ENCODE peak calls at places on chromosomes 3 and 15, in five cellular contexts. One of them, this sample, is unnamed.

GRCh38 chr15:51267047-51267713 is 71.2 kb downstream of the CYP19A1 start:
- DNase-seq in IMR-90: no peak
- DNase-seq in colonic mucosa: no peak
- DNase-seq in endodermal cell: peak; percentile 68
- DNase-seq in heart left ventricle: no peak
- DNase-seq in this sample: no peak

GRCh38 chr3:32813180-32813579 is 4.6 kb upstream of the TRIM71 start:
- DNase-seq in endodermal cell: no peak
- DNase-seq in colonic mucosa: no peak
- DNase-seq in IMR-90: no peak
- DNase-seq in heart left ventricle: no peak
- DNase-seq in this sample: no peak

GRCh38 chr15:72492733-72493132 is 18.6 kb downstream of the ARIH1 start:
- DNase-seq in colonic mucosa: no peak
- DNase-seq in IMR-90: no peak
- DNase-seq in endodermal cell: no peak
- DNase-seq in heart left ventricle: no peak
- DNase-seq in this sample: no peak

GRCh38 chr15:42082832-42083604 is 11.3 kb downstream of the PLA2G4D start:
- DNase-seq in heart left ventricle: no peak
- DNase-seq in IMR-90: no peak
- DNase-seq in endodermal cell: no peak
- DNase-seq in colonic mucosa: no peak
- DNase-seq in this sample: no peak

GRCh38 chr3:11206316-11206715 is 52.0 kb downstream of the HRH1 start:
- DNase-seq in IMR-90: no peak
- DNase-seq in colonic mucosa: no peak
- DNase-seq in heart left ventricle: no peak
- DNase-seq in endodermal cell: no peak
- DNase-seq in this sample: peak; percentile 85

GRCh38 chr3:39638286-39638685 is 170.8 kb downstream of the MOBP start:
- DNase-seq in heart left ventricle: no peak
- DNase-seq in endodermal cell: no peak
- DNase-seq in colonic mucosa: no peak
- DNase-seq in IMR-90: no peak
- DNase-seq in this sample: no peak

GRCh38 chr3:57393957-57394356 is 101.5 kb upstream of the ASB14 start:
- DNase-seq in IMR-90: no peak
- DNase-seq in colonic mucosa: no peak
- DNase-seq in heart left ventricle: no peak
- DNase-seq in endodermal cell: no peak
- DNase-seq in this sample: no peak

GRCh38 chr15:52109559-52110451 is 2.8 kb downstream of the BCL2L10 start:
- DNase-seq in endodermal cell: peak; percentile 64
- DNase-seq in heart left ventricle: no peak
- DNase-seq in colonic mucosa: no peak
- DNase-seq in IMR-90: no peak
- DNase-seq in this sample: no peak

GRCh38 chr15:70362350-70362749 is 264.6 kb upstream of the TLE3 start:
- DNase-seq in IMR-90: no peak
- DNase-seq in heart left ventricle: no peak
- DNase-seq in colonic mucosa: no peak
- DNase-seq in endodermal cell: peak; percentile 61
- DNase-seq in this sample: no peak

GRCh38 chr3:134846943-134847342 is 51.9 kb downstream of the EPHB1 start:
- DNase-seq in heart left ventricle: no peak
- DNase-seq in colonic mucosa: no peak
- DNase-seq in endodermal cell: peak; percentile 59
- DNase-seq in IMR-90: peak; percentile 46
- DNase-seq in this sample: no peak

GRCh38 chr3:40299130-40299720 is 10.3 kb upstream of the EIF1B start:
- DNase-seq in heart left ventricle: no peak
- DNase-seq in endodermal cell: no peak
- DNase-seq in IMR-90: no peak
- DNase-seq in colonic mucosa: no peak
- DNase-seq in this sample: no peak

GRCh38 chr3:173284301-173284700 is 113.2 kb upstream of the NLGN1 start:
- DNase-seq in colonic mucosa: no peak
- DNase-seq in endodermal cell: no peak
- DNase-seq in heart left ventricle: no peak
- DNase-seq in IMR-90: no peak
- DNase-seq in this sample: no peak

GRCh38 chr3:24336101-24336500 is 158.5 kb downstream of the THRB start:
- DNase-seq in colonic mucosa: no peak
- DNase-seq in IMR-90: no peak
- DNase-seq in endodermal cell: no peak
- DNase-seq in heart left ventricle: no peak
- DNase-seq in this sample: no peak

GRCh38 chr3:15495461-15496340 is 25.8 kb downstream of the COLQ start:
- DNase-seq in IMR-90: no peak
- DNase-seq in colonic mucosa: no peak
- DNase-seq in heart left ventricle: no peak
- DNase-seq in endodermal cell: no peak
- DNase-seq in this sample: no peak

GRCh38 chr3:171257251-171258179 is 202.7 kb downstream of the TNIK start:
- DNase-seq in endodermal cell: no peak
- DNase-seq in IMR-90: peak; percentile 65
- DNase-seq in colonic mucosa: no peak
- DNase-seq in heart left ventricle: no peak
- DNase-seq in this sample: no peak

GRCh38 chr15:66901336-66902100 is 163.9 kb upstream of the SMAD3 start:
- DNase-seq in colonic mucosa: no peak
- DNase-seq in IMR-90: peak; percentile 68
- DNase-seq in endodermal cell: peak; percentile 38
- DNase-seq in heart left ventricle: no peak
- DNase-seq in this sample: no peak

GRCh38 chr3:82496890-82497560 is 735.6 kb upstream of the GBE1 start:
- DNase-seq in colonic mucosa: no peak
- DNase-seq in IMR-90: no peak
- DNase-seq in heart left ventricle: no peak
- DNase-seq in endodermal cell: peak; percentile 70
- DNase-seq in this sample: no peak

DNA sequence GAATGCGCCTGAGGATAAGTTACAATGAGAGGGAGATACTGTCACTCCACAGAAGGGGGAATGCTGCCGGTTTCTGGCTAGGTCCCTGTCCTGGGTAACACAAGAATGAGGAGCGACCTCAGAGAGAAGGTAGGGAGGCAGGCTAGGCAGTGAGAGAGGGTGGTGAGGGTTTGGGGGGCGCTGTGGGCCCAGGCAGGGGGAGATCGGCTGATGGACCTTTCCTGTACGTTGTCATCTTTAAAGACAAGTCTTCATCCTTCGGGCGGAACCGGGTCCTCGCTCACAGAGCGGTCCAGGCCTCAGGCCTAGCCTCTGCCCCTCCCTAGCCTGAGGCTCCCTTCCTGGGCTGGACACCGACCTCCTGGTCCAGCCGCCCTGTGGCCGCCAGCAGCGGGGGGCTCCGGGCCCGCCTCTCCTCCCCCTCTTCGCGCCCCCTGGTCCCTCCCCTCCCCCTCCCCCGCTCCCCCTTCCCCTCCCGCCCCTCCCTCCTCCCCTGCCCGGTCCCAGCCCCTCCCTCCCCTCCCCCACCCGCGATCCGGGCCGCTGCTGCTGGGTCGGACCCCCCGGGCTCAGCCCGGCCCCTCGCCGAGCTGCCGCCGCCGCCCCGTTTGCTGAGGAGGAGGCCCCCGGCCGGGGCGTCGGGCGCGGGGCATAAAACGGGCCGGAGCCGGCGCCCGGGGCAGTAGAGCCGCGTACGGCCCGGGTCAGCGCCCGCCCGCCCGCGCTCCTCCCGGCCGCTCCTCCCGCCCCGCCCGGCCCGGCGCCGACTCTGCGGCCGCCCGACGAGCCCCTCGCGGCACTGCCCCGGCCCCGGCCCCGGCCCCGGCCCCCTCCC is at the start of gene CHRD:
- DNase-seq in IMR-90: no peak
- DNase-seq in heart left ventricle: peak; percentile 61
- DNase-seq in endodermal cell: no peak
- DNase-seq in colonic mucosa: no peak
- DNase-seq in this sample: no peak
- H3K4me3 ChIP-seq in IMR-90: peak within 1 kb of the TSS; percentile 39
- H3K4me3 ChIP-seq in heart left ventricle: peak within 1 kb of the TSS; percentile 28
- H3K4me3 ChIP-seq in endodermal cell: peak within 1 kb of the TSS; percentile 64
- H3K4me3 ChIP-seq in colonic mucosa: peak within 1 kb of the TSS; percentile 28
- H3K4me3 ChIP-seq in this sample: peak within 1 kb of the TSS; percentile 53

GRCh38 chr3:52230461-52230860 is 5.0 kb upstream of the TLR9 start:
- DNase-seq in IMR-90: no peak
- DNase-seq in colonic mucosa: no peak
- DNase-seq in endodermal cell: no peak
- DNase-seq in heart left ventricle: no peak
- DNase-seq in this sample: peak; percentile 35

GRCh38 chr3:52230889-52231499 is 5.5 kb upstream of the TLR9 start:
- DNase-seq in heart left ventricle: no peak
- DNase-seq in endodermal cell: peak; percentile 43
- DNase-seq in IMR-90: no peak
- DNase-seq in colonic mucosa: no peak
- DNase-seq in this sample: peak; percentile 46

GRCh38 chr3:52232279-52233107 is 6.5 kb downstream of the TWF2 start:
- DNase-seq in endodermal cell: peak; percentile 74
- DNase-seq in heart left ventricle: no peak
- DNase-seq in IMR-90: no peak
- DNase-seq in colonic mucosa: no peak
- DNase-seq in this sample: peak; percentile 39

GRCh38 chr3:52233108-52233591 is 5.8 kb downstream of the TWF2 start:
- DNase-seq in IMR-90: no peak
- DNase-seq in endodermal cell: no peak
- DNase-seq in colonic mucosa: no peak
- DNase-seq in heart left ventricle: no peak
- DNase-seq in this sample: peak; percentile 30

GRCh38 chr3:52231502-52232278 is 6.2 kb upstream of the TLR9 start:
- DNase-seq in colonic mucosa: peak; percentile 84
- DNase-seq in endodermal cell: peak; percentile 94
- DNase-seq in IMR-90: peak; percentile 33
- DNase-seq in heart left ventricle: peak; percentile 80
- DNase-seq in this sample: peak; percentile 85
- H3K4me1 ChIP-seq in colonic mucosa: no peaks in the 10 kb centered on the region
- H3K4me1 ChIP-seq in endodermal cell: no peaks in the 10 kb centered on the region
- H3K4me1 ChIP-seq in IMR-90: peaks cover 6% of the 10 kb centered on the region
- H3K4me1 ChIP-seq in heart left ventricle: peaks cover 7% of the 10 kb centered on the region
- H3K4me1 ChIP-seq in this sample: peaks cover 25% of the 10 kb centered on the region

DNA sequence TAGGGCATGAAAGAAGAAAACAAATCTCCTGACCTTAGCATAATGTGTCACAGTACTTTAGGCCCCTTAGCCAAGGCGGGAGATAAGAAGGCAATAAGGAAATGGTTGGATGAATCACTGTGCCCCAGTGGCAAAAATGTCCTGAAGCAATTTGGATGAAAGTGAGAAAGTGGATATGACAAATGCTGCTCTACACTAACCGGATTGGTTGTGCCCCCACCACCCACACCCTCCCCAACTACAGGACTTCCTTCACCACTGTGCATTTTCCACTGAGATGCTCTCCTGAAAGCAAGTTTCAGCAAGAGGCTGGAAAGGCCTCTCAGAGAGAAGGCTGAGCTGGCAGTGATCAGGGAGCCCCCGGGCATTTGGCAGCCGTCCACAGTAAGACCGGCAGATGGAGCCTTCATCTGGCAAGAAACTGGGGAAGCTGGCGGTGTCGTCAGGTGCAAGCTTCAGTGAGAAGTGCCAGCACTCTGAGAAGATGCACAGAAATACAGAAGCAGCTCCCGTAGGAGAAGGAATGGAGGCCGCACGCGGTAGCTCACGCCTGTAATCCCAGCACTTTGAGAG is 63.8 kb downstream of the ATP1B3 start:
- DNase-seq in endodermal cell: no peak
- DNase-seq in heart left ventricle: no peak
- DNase-seq in colonic mucosa: peak; percentile 73
- DNase-seq in IMR-90: peak; percentile 68
- DNase-seq in this sample: no peak
- TF ChIP-seq CTCF in endodermal cell: peak; percentile 31
- TF ChIP-seq CTCF in heart left ventricle: no peak
- TF ChIP-seq CTCF in colonic mucosa: no peak
- TF ChIP-seq CTCF in IMR-90: no peak
- TF ChIP-seq CTCF in this sample: no peak

GRCh38 chr3:16508242-16508575 is 5.3 kb downstream of the RFTN1 start:
- DNase-seq in endodermal cell: no peak
- DNase-seq in IMR-90: no peak
- DNase-seq in colonic mucosa: no peak
- DNase-seq in heart left ventricle: no peak
- DNase-seq in this sample: no peak
- H3K4me3 ChIP-seq in endodermal cell: no peak overlapping the region
- H3K4me3 ChIP-seq in IMR-90: no peak overlapping the region
- H3K4me3 ChIP-seq in colonic mucosa: no peak overlapping the region
- H3K4me3 ChIP-seq in heart left ventricle: no peak overlapping the region
- H3K4me3 ChIP-seq in this sample: no peak overlapping the region

DNA sequence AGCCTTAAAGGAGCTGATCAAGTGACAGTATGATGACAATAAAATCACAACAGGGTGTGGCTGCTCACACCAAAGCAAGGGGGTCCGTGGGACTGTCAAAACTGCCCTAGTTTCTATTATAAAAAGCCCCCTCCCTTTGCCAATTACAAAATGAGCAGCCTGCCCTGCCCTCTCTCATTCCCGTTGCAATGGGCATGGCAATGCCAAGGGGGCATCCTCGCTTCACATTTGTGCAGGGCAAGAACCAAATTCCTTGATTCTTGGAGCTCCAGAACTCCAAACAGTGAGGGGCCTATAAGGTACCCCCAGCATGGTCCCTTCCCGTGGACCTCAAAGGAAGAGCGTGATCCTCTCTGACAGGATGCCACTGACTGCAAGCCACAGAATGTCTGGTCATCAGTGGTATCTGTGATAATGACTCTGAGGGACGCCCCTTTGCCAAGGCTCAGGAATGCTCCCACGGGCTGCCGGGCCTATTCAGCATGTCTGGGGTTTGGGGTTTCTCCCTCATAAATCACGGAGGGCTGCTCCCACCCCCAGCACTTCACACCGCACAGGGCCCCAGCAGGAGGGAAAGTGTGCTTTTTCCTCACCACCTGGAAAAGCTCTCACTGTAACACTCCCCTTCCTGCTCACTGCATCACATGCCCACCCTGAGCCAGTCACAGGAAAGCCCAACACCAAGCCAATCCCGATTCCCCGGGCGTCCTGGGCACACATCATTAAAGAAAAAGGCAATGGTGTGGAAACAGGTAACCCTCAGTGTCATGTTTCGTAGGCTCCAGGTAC is 105.1 kb upstream of the TRPM1 start:
- DNase-seq in colonic mucosa: no peak
- DNase-seq in IMR-90: no peak
- DNase-seq in endodermal cell: no peak
- DNase-seq in heart left ventricle: no peak
- DNase-seq in this sample: no peak
- H3K4me1 ChIP-seq in colonic mucosa: no peaks in the 10 kb centered on the region
- H3K4me1 ChIP-seq in IMR-90: no peaks in the 10 kb centered on the region
- H3K4me1 ChIP-seq in endodermal cell: no peaks in the 10 kb centered on the region
- H3K4me1 ChIP-seq in heart left ventricle: no peaks in the 10 kb centered on the region
- H3K4me1 ChIP-seq in this sample: no peaks in the 10 kb centered on the region

This sample was measured in lower lobe of right lung.